ENCODE peak calls at places on chromosomes 13 and 19, in seven cellular contexts. W is stimulated activated naive B cell treated with anti-CD40 and anti-IgM and Interleukin-4, amounts not matched to agents 10 μg/mL and 1 μg/mL and 100 μg/mL, for 72 hours; T is HFF-Myc; I is T-helper 1 cell; S is CD8-positive, alpha-beta memory T cell; H is WTC11; O is progenitor cell of endocrine pancreas. P is an unnamed sample.

GRCh38 chr19:19997656-19998268 is 41.5 kb downstream of the ZNF682 start:
- DNase-seq in W (peak), T (no peak), I (peak), S (peak), H (peak), O (no peak), P (peak)

GRCh38 chr13:99796175-99796819 is 175.3 kb downstream of the ZIC5 start:
- DNase-seq in W (no peak), T (peak), I (no peak), S (no peak), H (peak), O (peak), P (peak)

GRCh38 chr19:5891572-5891937 is 12.0 kb downstream of the NDUFA11 start:
- DNase-seq in W (no peak), T (no peak), I (no peak), S (no peak), H (no peak), O (no peak), P (no peak)

GRCh38 chr13:83325454-83325853 is 556.8 kb downstream of the SLITRK1 start:
- DNase-seq in W (no peak), T (peak), I (no peak), S (no peak), H (no peak), O (no peak), P (no peak)

GRCh38 chr19:43432866-43433673 is 18.4 kb downstream of the TEX101 start:
- DNase-seq in W (peak), T (no peak), I (peak), S (peak), H (peak), O (peak), P (peak)

GRCh38 chr19:35729763-35730162 is 12.0 kb downstream of the KMT2B start:
- DNase-seq in W (no peak), T (no peak), I (no peak), S (no peak), H (no peak), O (no peak), P (no peak)

GRCh38 chr19:47564081-47564480 is 8.9 kb downstream of the ZNF541 start:
- DNase-seq in W (no peak), T (no peak), I (no peak), S (no peak), H (no peak), O (no peak), P (peak)

GRCh38 chr19:3365447-3366103 is 808 bp upstream of the NFIC start:
- DNase-seq in W (no peak), T (no peak), I (no peak), S (no peak), H (no peak), O (no peak), P (peak)

GRCh38 chr13:34300559-34300958 is 482.6 kb downstream of the RFC3 start:
- DNase-seq in W (no peak), T (no peak), I (no peak), S (no peak), H (no peak), O (no peak), P (no peak)

GRCh38 chr19:51531349-51532315 is at the start of gene SIGLEC6:
- DNase-seq in W (peak), T (no peak), I (no peak), S (no peak), H (peak), O (no peak), P (no peak)

GRCh38 chr13:73492811-73493210 is 434.0 kb downstream of the KLF5 start:
- DNase-seq in W (no peak), T (no peak), I (no peak), S (no peak), H (no peak), O (no peak), P (no peak)

GRCh38 chr19:29671393-29672076 is 6.3 kb downstream of the PLEKHF1 start:
- DNase-seq in W (peak), T (no peak), I (peak), S (peak), H (no peak), O (no peak), P (no peak)

GRCh38 chr19:53785196-53785889 is 38.8 kb downstream of the NLRP12 start:
- DNase-seq in W (no peak), T (no peak), I (no peak), S (no peak), H (no peak), O (no peak), P (no peak)

GRCh38 chr19:41864374-41864773 is 4.3 kb downstream of the RPS19 start:
- DNase-seq in W (no peak), T (no peak), I (no peak), S (peak), H (no peak), O (no peak), P (no peak)

GRCh38 chr19:10836478-10837325 is 690 bp upstream of the TMED1 start:
- DNase-seq in W (peak), T (peak), I (peak), S (peak), H (peak), O (no peak), P (peak)

GRCh38 chr19:5206751-5207075 is 133.9 kb downstream of the PTPRS start:
- DNase-seq in W (no peak), T (no peak), I (no peak), S (no peak), H (no peak), O (no peak), P (no peak)

GRCh38 chr13:92377396-92377795 is 849.2 kb upstream of the GPC6 start:
- DNase-seq in W (no peak), T (no peak), I (no peak), S (no peak), H (no peak), O (no peak), P (no peak)